ENCODE peak calls at places on chromosomes 2 and 18, in seven cellular contexts. X is esophagus muscularis mucosa; C is stimulated activated CD4-positive, alpha-beta T cell treated with anti-CD3 and anti-CD28 coated beads, Interleukin-1b, Interleukin-23, amount 100 ng/mL, for 1 hour; P is iPS-NIHi11; J is GM12865; G is islet precursor cell; I is body of pancreas. H is an unnamed sample.

GRCh38 chr18:6255121-6255742 is 159.5 kb downstream of the L3MBTL4 start:
- DNase-seq in X (no peak), C (no peak), P (no peak), J (no peak), G (no peak), I (no peak), H (no peak)

GRCh38 chr2:10014418-10015190 is 28.7 kb upstream of the KLF11 start:
- DNase-seq in X (no peak), C (no peak), P (no peak), J (no peak), G (no peak), I (no peak), H (no peak)

GRCh38 chr18:21672868-21673267 is 31.7 kb downstream of the ABHD3 start:
- DNase-seq in X (no peak), C (no peak), P (peak), J (no peak), G (peak), I (peak), H (peak)

GRCh38 chr18:60668583-60668982 is 296.0 kb upstream of the MC4R start:
- DNase-seq in X (no peak), C (no peak), P (no peak), J (no peak), G (no peak), I (no peak), H (no peak)

GRCh38 chr2:3683748-3684454 is 19.5 kb upstream of the DCDC2C start:
- DNase-seq in X (no peak), C (no peak), P (no peak), J (no peak), G (no peak), I (no peak), H (no peak)

GRCh38 chr2:181190711-181191110 is 210.3 kb downstream of the UBE2E3 start:
- DNase-seq in X (no peak), C (no peak), P (no peak), J (no peak), G (no peak), I (no peak), H (peak)

GRCh38 chr2:232483923-232484627 is 3.6 kb downstream of the ECEL1 start:
- DNase-seq in X (no peak), C (no peak), P (no peak), J (no peak), G (no peak), I (no peak), H (no peak)

GRCh38 chr2:235542728-235543125 is 48.9 kb downstream of the AGAP1 start:
- DNase-seq in X (no peak), C (no peak), P (peak), J (no peak), G (peak), I (no peak), H (no peak)

GRCh38 chr18:79849328-79850207 is 51.8 kb downstream of the KCNG2 start:
- DNase-seq in X (peak), C (no peak), P (no peak), J (no peak), G (no peak), I (no peak), H (no peak)

H was measured in astrocyte.